ENCODE peak calls at places on chromosomes 5 and 9, in nine cellular contexts. V is heart right ventricle; G is tibial nerve; K is lung; W is aorta; M is tibial artery; C is CD8-positive, alpha-beta memory T cell; D is psoas muscle; F is GM23248. R is an unnamed sample. For H3K4me1, the result is how much of the 10 kb centered on the place peaks cover.

GRCh38 chr5:174837919-174838902 is 113.8 kb downstream of the MSX2 start:
- DNase-seq in D (peak), M (peak), C (no peak), G (no peak), F (peak), W (no peak), V (no peak), K (peak), R (no peak)

GRCh38 chr5:83567741-83568530 is 96.4 kb downstream of the VCAN start:
- DNase-seq in K (no peak), D (no peak), C (no peak), F (peak), W (no peak), G (no peak), V (no peak), M (no peak), R (no peak)

GRCh38 chr9:98502311-98502975 is 206.3 kb downstream of the GABBR2 start:
- DNase-seq in D (no peak), F (peak), W (no peak), K (peak), G (no peak), M (no peak), C (no peak), V (no peak), R (no peak)

GRCh38 chr9:37787059-37787458 is 2.2 kb upstream of the EXOSC3 start:
- DNase-seq in W (no peak), M (no peak), K (no peak), C (no peak), F (no peak), D (no peak), V (no peak), G (no peak), R (no peak)

GRCh38 chr5:151890299-151890698 is 34.4 kb downstream of the GLRA1 start:
- DNase-seq in W (no peak), M (no peak), V (no peak), C (no peak), G (no peak), K (no peak), D (no peak), F (no peak), R (no peak)

GRCh38 chr5:103867857-103868598 is 305.4 kb upstream of the NUDT12 start:
- DNase-seq in V (no peak), C (no peak), D (no peak), W (no peak), K (no peak), M (no peak), G (no peak), F (no peak), R (no peak)

GRCh38 chr9:130341128-130341527 is 75.6 kb downstream of the HMCN2 start:
- DNase-seq in G (no peak), K (no peak), D (no peak), W (no peak), M (no peak), F (no peak), V (no peak), C (no peak), R (no peak)

GRCh38 chr5:74386571-74387334 is 253.8 kb downstream of the ENC1 start:
- DNase-seq in G (no peak), K (no peak), M (no peak), C (no peak), F (peak), W (no peak), D (no peak), V (no peak), R (no peak)

GRCh38 chr5:69225859-69226258 is 8.8 kb upstream of the CDK7 start:
- DNase-seq in G (no peak), F (no peak), V (no peak), D (no peak), M (no peak), C (no peak), K (peak), W (no peak), R (no peak)

GRCh38 chr9:114824130-114824529 is 18.3 kb upstream of the TNFSF15 start:
- DNase-seq in D (no peak), M (no peak), C (no peak), K (no peak), G (no peak), W (no peak), V (no peak), F (peak), R (no peak)

GRCh38 chr9:108854641-108855528 is 901 bp downstream of the ACTL7B start:
- DNase-seq in G (no peak), W (no peak), C (no peak), F (no peak), M (no peak), D (peak), K (no peak), V (no peak), R (no peak)

GRCh38 chr5:117454716-117455212 is 880.1 kb upstream of the SEMA6A start:
- DNase-seq in K (peak), M (peak), G (peak), F (peak), C (no peak), W (no peak), D (peak), V (no peak), R (peak)

GRCh38 chr5:2660305-2660704 is 91.2 kb downstream of the IRX2 start:
- DNase-seq in M (no peak), C (no peak), G (no peak), K (no peak), V (no peak), D (no peak), W (no peak), F (no peak), R (no peak)

GRCh38 chr5:3844266-3844665 is 248.6 kb downstream of the IRX1 start:
- DNase-seq in V (no peak), W (no peak), M (no peak), D (no peak), C (no peak), F (no peak), K (no peak), G (no peak), R (no peak)

GRCh38 chr9:27117489-27118135 is 8.6 kb downstream of the TEK start:
- DNase-seq in G (no peak), C (no peak), K (peak), D (peak), F (peak), V (peak), W (peak), M (peak), R (no peak)

GRCh38 chr5:58466939-58467338 is 7.1 kb upstream of the PLK2 start:
- DNase-seq in F (peak), D (no peak), V (no peak), G (no peak), M (no peak), K (no peak), W (no peak), C (no peak), R (no peak)

GRCh38 chr5:146213210-146213838 is 9.9 kb downstream of the RBM27 start:
- DNase-seq in K (no peak), V (no peak), W (no peak), G (no peak), M (no peak), F (no peak), C (no peak), D (no peak), R (no peak)

GRCh38 chr5:140965905-140966292 is 377 bp upstream of the PCDHAC2 start:
- DNase-seq in V (no peak), D (no peak), C (no peak), M (no peak), F (no peak), G (no peak), W (no peak), K (no peak), R (no peak)
- H3K4me3 ChIP-seq in V (peak), D (peak), C (no peak), M (peak), F (peak), G (peak), W (peak), K (peak), R (no peak)

GRCh38 chr5:173232499-173233346 is 2.3 kb downstream of the NKX2-5 start:
- DNase-seq in G (no peak), V (peak), K (no peak), C (no peak), W (no peak), F (peak), D (no peak), M (no peak), R (no peak)
- H3K4me1 ChIP-seq in G (under half), V (under half), K (under half), C (under half), W (under half), F (under half), D (under half), M (half or more), R (under half)

DNA sequence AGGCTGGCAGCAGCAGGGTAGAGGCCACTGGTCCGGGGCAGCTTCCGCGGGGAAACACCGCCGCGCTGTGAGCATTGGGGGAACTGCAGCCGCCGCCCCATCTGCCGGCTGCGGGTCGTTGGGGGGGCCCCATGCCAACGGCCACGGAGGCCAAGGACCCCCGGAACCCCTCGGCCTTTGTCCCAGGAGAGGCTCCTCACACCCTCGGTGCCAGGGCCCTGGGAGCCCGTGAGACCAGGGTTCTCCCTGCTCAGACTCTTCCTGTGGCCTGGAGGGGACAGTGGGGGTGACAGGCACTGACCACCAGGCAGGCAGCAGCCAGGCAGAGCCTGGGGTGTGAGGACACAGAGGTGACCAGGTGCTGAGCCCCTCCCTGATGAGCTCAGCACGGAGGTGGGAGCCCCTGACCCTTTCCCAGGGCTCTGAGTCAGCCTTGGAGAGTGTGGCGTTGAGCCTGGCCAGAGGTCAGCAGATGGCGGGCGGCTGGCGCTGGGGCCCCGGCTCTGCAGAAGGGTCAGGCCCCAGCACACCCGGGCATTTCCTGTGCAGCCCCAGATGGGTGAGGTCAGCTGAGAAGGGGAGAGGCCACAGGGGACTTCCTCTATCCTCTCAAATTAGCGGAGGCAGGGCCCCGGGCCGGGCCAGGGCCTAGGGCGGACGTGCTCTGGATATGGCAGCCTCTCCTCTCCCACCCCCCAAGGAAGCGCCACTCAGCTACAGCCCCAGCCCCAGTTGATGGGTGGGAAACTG is 17.9 kb upstream of the EGFL7 start:
- DNase-seq in K (peak), W (peak), F (no peak), D (peak), C (peak), G (peak), M (peak), V (peak), R (peak)
- H3K4me3 ChIP-seq in K (peak), W (no peak), F (no peak), D (peak), C (no peak), G (no peak), M (no peak), V (peak), R (no peak)

GRCh38 chr5:72878854-72879253 is 62.4 kb downstream of the TNPO1 start:
- DNase-seq in G (no peak), C (no peak), M (no peak), D (no peak), V (no peak), W (no peak), F (no peak), K (no peak), R (no peak)
- H3K4me1 ChIP-seq in G (under half), C (under half), M (under half), D (under half), V (under half), W (under half), F (under half), K (under half), R (under half)

DNA sequence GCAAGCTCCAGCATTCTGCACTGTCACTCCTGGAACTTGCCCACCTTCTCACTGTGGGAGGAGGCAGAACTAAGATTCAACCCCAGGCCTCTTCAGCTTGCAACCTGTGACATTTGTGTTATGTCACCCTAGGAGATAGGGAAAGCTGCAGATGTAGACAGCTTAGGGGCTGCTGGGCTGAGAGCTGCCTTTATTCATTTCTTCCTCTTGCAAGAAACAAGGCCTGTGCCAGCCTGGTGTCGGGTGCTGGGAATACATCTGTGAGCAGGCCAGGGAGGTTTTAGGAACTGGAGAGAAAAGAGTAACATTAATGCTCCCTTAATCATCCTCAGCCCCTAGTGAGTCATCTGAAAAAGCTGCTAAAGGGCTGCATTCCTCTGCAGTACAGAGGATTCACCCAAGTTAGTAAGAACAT is 101.8 kb downstream of the FGF18 start:
- DNase-seq in M (peak), D (peak), K (peak), F (peak), C (no peak), G (no peak), V (no peak), W (peak), R (no peak)
- H3K4me3 ChIP-seq in M (no peak), D (no peak), K (no peak), F (no peak), C (no peak), G (no peak), V (no peak), W (no peak), R (no peak)

GRCh38 chr9:87594218-87594617 is 96.6 kb downstream of the DAPK1 start:
- DNase-seq in D (no peak), M (no peak), K (no peak), W (no peak), C (no peak), G (no peak), V (no peak), F (peak), R (no peak)

GRCh38 chr9:87596862-87597261 is 99.2 kb downstream of the DAPK1 start:
- DNase-seq in C (no peak), D (peak), W (peak), G (no peak), M (peak), V (peak), F (no peak), K (peak), R (no peak)

GRCh38 chr9:87597710-87598200 is 100.1 kb downstream of the DAPK1 start:
- DNase-seq in K (no peak), D (no peak), V (no peak), G (no peak), W (no peak), C (no peak), F (no peak), M (no peak), R (no peak)

GRCh38 chr9:87594662-87595061 is 97.0 kb downstream of the DAPK1 start:
- DNase-seq in C (no peak), W (no peak), V (no peak), D (no peak), K (no peak), G (no peak), F (no peak), M (no peak), R (no peak)

GRCh38 chr9:87595605-87596004 is 97.9 kb downstream of the DAPK1 start:
- DNase-seq in F (no peak), M (no peak), D (no peak), G (no peak), V (no peak), C (no peak), K (no peak), W (no peak), R (no peak)
- H3K4me1 ChIP-seq in F (under half), M (under half), D (under half), G (under half), V (under half), C (under half), K (under half), W (under half), R (under half)

DNA sequence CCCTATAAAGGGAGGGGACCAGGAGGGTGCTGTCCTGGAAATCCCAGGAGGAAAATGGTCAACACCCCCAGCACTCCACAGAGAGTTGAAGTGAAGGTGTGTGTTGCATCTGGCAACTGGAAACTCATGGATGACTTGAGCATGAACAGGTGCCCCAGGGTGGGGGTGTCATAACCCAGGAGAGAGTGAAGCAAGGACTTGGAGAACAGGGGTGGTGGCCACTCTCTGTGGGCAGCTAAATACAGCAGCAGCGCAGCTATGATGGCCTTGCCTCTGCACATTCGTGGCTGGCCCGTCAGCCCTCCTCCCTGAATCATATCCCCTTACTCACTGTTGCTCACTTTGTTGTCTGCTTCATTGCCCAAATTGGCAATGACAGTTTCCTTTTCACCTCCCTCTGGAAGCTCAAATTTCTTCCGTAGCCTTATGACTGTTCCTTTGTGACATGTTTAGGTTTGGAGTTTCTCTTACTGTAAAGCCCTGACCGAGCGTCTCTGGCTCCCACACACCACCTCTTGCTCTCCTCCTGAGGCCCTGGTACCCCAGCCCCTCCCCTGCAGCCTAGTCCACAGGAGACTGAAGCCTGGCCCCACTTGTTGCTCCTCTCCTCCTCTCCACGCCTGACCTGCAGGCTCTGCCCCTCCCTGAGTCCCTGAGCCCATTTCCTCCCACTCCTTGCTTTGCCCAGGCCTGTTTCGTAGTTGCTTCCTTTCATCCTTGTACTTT is 185.8 kb downstream of the CD180 start:
- DNase-seq in D (peak), F (peak), K (no peak), W (peak), C (no peak), V (no peak), G (no peak), M (no peak), R (no peak)
- H3K4me3 ChIP-seq in D (peak), F (peak), K (no peak), W (no peak), C (no peak), V (no peak), G (no peak), M (no peak), R (no peak)

DNA sequence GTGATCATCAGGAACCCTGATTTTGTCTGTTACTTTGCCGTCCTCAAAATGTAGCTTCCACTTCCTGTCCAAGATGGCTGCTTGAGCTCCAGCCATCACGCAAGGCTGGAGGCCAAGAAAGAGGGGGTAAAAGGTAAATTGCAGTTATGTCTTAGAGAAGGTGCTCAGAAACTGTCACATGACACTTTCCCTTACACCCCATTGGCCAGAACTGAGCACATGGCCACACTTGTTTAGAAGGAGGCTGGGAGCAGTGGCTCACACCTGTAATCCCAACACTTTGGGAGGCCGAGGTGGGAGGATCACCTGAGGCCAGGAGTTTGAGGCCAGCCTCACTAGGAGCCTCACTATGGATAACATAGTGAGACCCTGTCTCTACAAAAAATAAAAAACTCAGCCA is 140.9 kb downstream of the RGS3 start:
- DNase-seq in W (no peak), F (no peak), D (no peak), M (no peak), G (no peak), C (no peak), V (no peak), K (no peak), R (no peak)
- H3K4me1 ChIP-seq in W (under half), F (under half), D (under half), M (half or more), G (under half), C (under half), V (under half), K (under half), R (under half)

DNA sequence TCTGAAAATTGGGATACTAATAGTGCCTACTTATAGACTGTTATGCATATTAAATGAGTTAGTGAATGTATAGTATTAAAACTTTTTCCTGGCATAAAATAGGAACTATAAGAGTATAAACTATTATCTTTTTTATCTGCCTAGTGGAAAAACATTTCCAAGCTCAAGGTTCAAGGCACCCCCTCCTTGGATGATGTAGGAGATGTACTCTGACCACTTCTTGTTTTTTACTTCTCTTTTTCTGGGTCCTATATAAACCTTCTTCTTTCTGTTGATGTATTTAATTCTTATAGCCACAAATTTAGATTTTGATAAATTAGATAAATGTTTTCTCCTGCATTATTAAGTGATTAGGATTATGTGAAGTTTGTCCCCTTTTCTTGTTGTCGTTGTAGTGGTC is 160.6 kb upstream of the CDKN2B start:
- DNase-seq in M (no peak), G (no peak), D (no peak), K (no peak), V (no peak), F (no peak), C (no peak), W (no peak), R (no peak)
- H3K4me3 ChIP-seq in M (no peak), G (no peak), D (no peak), K (no peak), V (no peak), F (no peak), C (no peak), W (no peak), R (no peak)